ENCODE peak calls at places on chromosome 21, in four cellular contexts. Y is A549, S is K562, W is GM12878. D is an unnamed sample.

GRCh38 chr21:32383812-32384211 is 9.0 kb downstream of the URB1 start:
- DNase-seq in Y (no peak), W (no peak), S (no peak), D (no peak)

GRCh38 chr21:18368193-18368592 is 35.4 kb downstream of the TMPRSS15 start:
- DNase-seq in Y (no peak), S (no peak), W (no peak), D (no peak)

GRCh38 chr21:33980276-33980916 is 64.8 kb upstream of the ATP5PO start:
- DNase-seq in W (no peak), Y (no peak), S (no peak), D (no peak)

GRCh38 chr21:27168084-27168483 is 201.2 kb upstream of the ADAMTS5 start:
- DNase-seq in W (no peak), Y (no peak), S (no peak), D (peak)

GRCh38 chr21:42865361-42866160 is 13.8 kb downstream of the WDR4 start:
- DNase-seq in Y (no peak), S (no peak), W (no peak), D (no peak)

GRCh38 chr21:42850866-42851391 is 28.4 kb downstream of the WDR4 start:
- DNase-seq in Y (peak), S (peak), W (no peak), D (no peak)

GRCh38 chr21:33976082-33976979 is 60.7 kb upstream of the ATP5PO start:
- DNase-seq in Y (peak), W (peak), S (peak), D (peak)

GRCh38 chr21:44285547-44285992 is at the start of gene AIRE:
- DNase-seq in S (no peak), W (no peak), Y (no peak), D (peak)

GRCh38 chr21:14095021-14095420 is 115.7 kb downstream of the LIPI start:
- DNase-seq in Y (no peak), W (no peak), S (no peak), D (no peak)

GRCh38 chr21:32921632-32922230 is 104.0 kb upstream of the OLIG2 start:
- DNase-seq in W (no peak), S (peak), Y (no peak), D (peak)

GRCh38 chr21:46581780-46582307 is 23.0 kb downstream of the S100B start:
- DNase-seq in S (no peak), W (no peak), Y (no peak), D (no peak)

GRCh38 chr21:32991299-32991850 is 34.4 kb upstream of the OLIG2 start:
- DNase-seq in W (no peak), Y (no peak), S (no peak), D (no peak)

GRCh38 chr21:20874202-20874601 is 124.0 kb upstream of the NCAM2 start:
- DNase-seq in W (no peak), Y (no peak), S (no peak), D (no peak)

GRCh38 chr21:44299085-44299457 is 782 bp upstream of the PFKL start:
- DNase-seq in S (no peak), Y (no peak), W (no peak), D (peak)

GRCh38 chr21:29018540-29018939 is 609 bp downstream of the RWDD2B start:
- DNase-seq in W (no peak), Y (no peak), S (no peak), D (no peak)

GRCh38 chr21:28991861-28992525 is 684 bp downstream of the LTN1 start:
- DNase-seq in Y (no peak), W (no peak), S (peak), D (no peak)

GRCh38 chr21:43733060-43733459 is 14.1 kb downstream of the PDXK start:
- DNase-seq in S (no peak), W (no peak), Y (no peak), D (no peak)

GRCh38 chr21:15524855-15525254 is 204.9 kb upstream of the USP25 start:
- DNase-seq in S (no peak), Y (no peak), W (no peak), D (no peak)

GRCh38 chr21:25895565-25896205 is 160.9 kb downstream of the GABPA start:
- DNase-seq in Y (no peak), W (no peak), S (peak), D (peak)

GRCh38 chr21:20004353-20004752 is 993.9 kb upstream of the NCAM2 start:
- DNase-seq in Y (no peak), W (no peak), S (no peak), D (no peak)

GRCh38 chr21:33841561-33841960 is 74.0 kb downstream of the ATP5PO start:
- DNase-seq in S (no peak), Y (no peak), W (no peak), D (no peak)

GRCh38 chr21:35019631-35020032 is 29.5 kb downstream of the RUNX1 start:
- DNase-seq in W (no peak), S (no peak), Y (peak), D (no peak)

GRCh38 chr21:26982767-26983166 is 15.9 kb upstream of the ADAMTS5 start:
- DNase-seq in S (no peak), W (no peak), Y (no peak), D (peak)

GRCh38 chr21:25881524-25882376 is 147.0 kb downstream of the GABPA start:
- DNase-seq in S (peak), W (peak), Y (peak), D (peak)

GRCh38 chr21:37040212-37040611 is 32.7 kb downstream of the PIGP start:
- DNase-seq in Y (no peak), W (no peak), S (no peak), D (no peak)

GRCh38 chr21:46515109-46515508 is 56.4 kb downstream of the DIP2A start:
- DNase-seq in W (no peak), S (no peak), Y (no peak), D (peak)

GRCh38 chr21:36917487-36918158 is 48.8 kb downstream of the HLCS start:
- DNase-seq in Y (peak), S (no peak), W (no peak), D (peak)

GRCh38 chr21:17514124-17514481 is 1.3 kb downstream of the CXADR start:
- DNase-seq in S (no peak), Y (no peak), W (no peak), D (no peak)

GRCh38 chr21:25898671-25899070 is 163.9 kb downstream of the GABPA start:
- DNase-seq in S (no peak), Y (no peak), W (no peak), D (no peak)

GRCh38 chr21:43585924-43586411 is 73.3 kb downstream of the HSF2BP start:
- DNase-seq in Y (peak), W (no peak), S (no peak), D (peak)

GRCh38 chr21:25421327-25422028 is 185.8 kb downstream of the MRPL39 start:
- DNase-seq in W (peak), Y (no peak), S (no peak), D (peak)

GRCh38 chr21:15894596-15894995 is 164.8 kb downstream of the USP25 start:
- DNase-seq in S (no peak), W (no peak), Y (no peak), D (peak)

GRCh38 chr21:34796518-34797201 is 127.9 kb downstream of the CLIC6 start:
- DNase-seq in S (no peak), W (no peak), Y (no peak), D (no peak)

GRCh38 chr21:33518899-33519298 is 23.0 kb downstream of the GART start:
- DNase-seq in S (no peak), W (no peak), Y (no peak), D (no peak)

GRCh38 chr21:38228115-38228514 is 28.7 kb upstream of the KCNJ15 start:
- DNase-seq in Y (no peak), S (no peak), W (no peak), D (no peak)

GRCh38 chr21:38223893-38224540 is 32.8 kb upstream of the KCNJ15 start:
- DNase-seq in Y (no peak), W (no peak), S (no peak), D (peak)

GRCh38 chr21:38234395-38235142 is 22.2 kb upstream of the KCNJ15 start:
- DNase-seq in Y (no peak), S (no peak), W (no peak), D (no peak)

GRCh38 chr21:38227401-38227800 is 29.4 kb upstream of the KCNJ15 start:
- DNase-seq in S (no peak), W (no peak), Y (no peak), D (peak)

GRCh38 chr21:38229260-38229877 is 27.4 kb upstream of the KCNJ15 start:
- DNase-seq in Y (no peak), W (no peak), S (no peak), D (no peak)
- TF ChIP-seq ELK1 in Y (no peak), W (no peak), S (no peak), D (no peak)

GRCh38 chr21:38487906-38488639 is 10.2 kb downstream of the ERG start:
- DNase-seq in W (no peak), S (no peak), Y (no peak), D (no peak)

GRCh38 chr21:38488640-38489282 is 9.5 kb downstream of the ERG start:
- DNase-seq in W (no peak), Y (no peak), S (no peak), D (no peak)

GRCh38 chr21:38489729-38490128 is 8.5 kb downstream of the ERG start:
- DNase-seq in S (no peak), W (no peak), Y (no peak), D (no peak)

GRCh38 chr21:38490411-38491020 is 7.8 kb downstream of the ERG start:
- DNase-seq in W (no peak), S (no peak), Y (no peak), D (no peak)

GRCh38 chr21:38489283-38489677 is 9.0 kb downstream of the ERG start:
- DNase-seq in W (no peak), S (no peak), Y (no peak), D (no peak)
- TF ChIP-seq ELK1 in W (no peak), S (no peak), Y (no peak), D (no peak)

GRCh38 chr21:45513741-45514310 is 28.4 kb downstream of the SLC19A1 start:
- DNase-seq in S (no peak), W (no peak), Y (no peak), D (no peak)
- TF ChIP-seq ELK1 in S (no peak), W (no peak), Y (no peak), D (no peak)

GRCh38 chr21:41207401-41208388 is 39.7 kb downstream of the BACE2 start:
- DNase-seq in Y (no peak), S (no peak), W (no peak), D (peak)
- TF ChIP-seq ELK1 in Y (no peak), S (no peak), W (no peak), D (no peak)

GRCh38 chr21:40852563-40852962 is 5.6 kb upstream of the DSCAM start:
- DNase-seq in S (no peak), Y (no peak), W (no peak), D (no peak)
- TF ChIP-seq ELK1 in S (no peak), Y (no peak), W (no peak), D (no peak)

GRCh38 chr21:41796476-41797080 is 29.7 kb upstream of the RIPK4 start:
- DNase-seq in W (no peak), Y (no peak), S (no peak), D (no peak)
- TF ChIP-seq ELK1 in W (no peak), Y (no peak), S (no peak), D (no peak)